ENCODE peak calls at places on chromosomes 7 and 10, in five cellular contexts. V, Y, I, O and J are unnamed samples.

GRCh38 chr7:29496355-29497020 is 67.1 kb upstream of the PRR15 start:
- DNase-seq in V (no peak), Y (no peak), I (no peak), O (no peak), J (no peak)

GRCh38 chr10:8060010-8060703 is 5.7 kb downstream of the GATA3 start:
- DNase-seq in V (no peak), Y (peak; percentile 19), I (no peak), O (no peak), J (no peak)

GRCh38 chr10:34522542-34522941 is 292.6 kb downstream of the PARD3 start:
- DNase-seq in V (no peak), Y (peak; percentile 36), I (no peak), O (peak; percentile 69), J (no peak)

GRCh38 chr7:158442260-158442659 is 145.4 kb downstream of the PTPRN2 start:
- DNase-seq in V (no peak), Y (peak; percentile 35), I (no peak), O (no peak), J (no peak)

GRCh38 chr7:155202106-155202871 is 95.4 kb upstream of the INSIG1 start:
- DNase-seq in V (no peak), Y (no peak), I (no peak), O (no peak), J (no peak)

GRCh38 chr10:35789996-35790395 is 147.9 kb upstream of the FZD8 start:
- DNase-seq in V (no peak), Y (no peak), I (no peak), O (no peak), J (no peak)

GRCh38 chr7:50684702-50685074 is 98.0 kb downstream of the GRB10 start:
- DNase-seq in V (no peak), Y (no peak), I (no peak), O (no peak), J (no peak)

GRCh38 chr7:47100815-47101435 is 481.0 kb downstream of the TNS3 start:
- DNase-seq in V (no peak), Y (peak; percentile 71), I (peak; percentile 89), O (peak; percentile 84), J (peak; percentile 75)

GRCh38 chr7:133770863-133771492 is 356.2 kb upstream of the LRGUK start:
- DNase-seq in V (no peak), Y (peak; percentile 13), I (peak; percentile 4), O (peak; percentile 9), J (no peak)

GRCh38 chr7:36617408-36617807 is 106.9 kb downstream of the AOAH start:
- DNase-seq in V (no peak), Y (no peak), I (no peak), O (no peak), J (no peak)

GRCh38 chr7:38929460-38930171 is 20.6 kb upstream of the VPS41 start:
- DNase-seq in V (no peak), Y (no peak), I (peak; percentile 84), O (peak; percentile 14), J (no peak)

GRCh38 chr7:149239345-149240143 is at the start of gene ZNF212:
- DNase-seq in V (peak; percentile 87), Y (peak; percentile 95), I (peak; percentile 97), O (peak; percentile 90), J (peak; percentile 94)

GRCh38 chr7:105309235-105310156 is 79.2 kb downstream of the SRPK2 start:
- DNase-seq in V (no peak), Y (no peak), I (no peak), O (no peak), J (no peak)

GRCh38 chr10:93616844-93617360 is 4.6 kb downstream of the PDE6C start:
- DNase-seq in V (no peak), Y (no peak), I (no peak), O (no peak), J (no peak)

GRCh38 chr7:50614721-50615518 is 49.7 kb upstream of the DDC start:
- DNase-seq in V (no peak), Y (peak; percentile 69), I (no peak), O (peak; percentile 7), J (no peak)

GRCh38 chr10:45000138-45000763 is 472 bp upstream of the ZNF22 start:
- DNase-seq in V (peak; percentile 46), Y (no peak), I (no peak), O (peak; percentile 90), J (no peak)

GRCh38 chr7:7739718-7740355 is 21.4 kb upstream of the RPA3 start:
- DNase-seq in V (no peak), Y (no peak), I (no peak), O (no peak), J (no peak)

DNA sequence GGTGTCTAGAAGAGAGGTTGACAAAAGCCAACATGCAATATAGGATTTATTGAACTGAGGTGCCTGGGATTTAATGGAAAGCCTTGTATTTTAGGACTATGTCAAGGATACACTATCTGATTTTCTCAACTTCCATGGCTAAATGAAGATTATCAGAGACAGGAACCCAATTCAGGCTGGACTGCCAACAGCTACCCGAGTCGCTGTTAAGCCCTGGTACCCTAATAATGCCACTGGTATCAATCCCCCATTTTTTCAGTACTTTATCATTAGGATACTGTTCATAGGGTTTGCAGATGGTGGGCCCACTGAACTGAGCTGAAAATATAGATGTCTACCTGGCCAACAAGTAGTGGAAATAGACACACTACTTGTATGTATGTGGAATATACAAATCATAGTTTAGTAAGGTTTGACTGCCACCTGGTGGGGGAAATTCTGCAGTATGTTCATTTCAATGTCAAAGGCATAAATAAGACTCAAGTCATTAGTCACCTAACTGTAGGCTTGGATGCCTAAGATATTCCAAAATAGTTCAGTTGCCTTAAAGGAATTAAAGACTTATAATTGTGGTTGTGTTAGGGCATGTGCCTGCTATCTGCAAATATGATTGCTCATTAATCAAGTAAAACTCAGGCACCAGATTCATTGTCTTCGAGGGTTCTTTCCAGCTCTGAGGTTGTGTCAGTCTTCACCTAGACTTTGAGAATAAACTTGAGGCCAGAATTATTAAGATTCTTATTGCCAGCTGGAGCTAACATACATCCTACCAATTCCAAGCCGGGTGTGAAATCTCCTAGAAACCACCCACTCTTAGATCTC is 34.1 kb upstream of the NOBOX start:
- DNase-seq in V (peak; percentile 37), Y (peak; percentile 88), I (peak; percentile 76), O (peak; percentile 84), J (peak; percentile 64)
- TF ChIP-seq CTCF in V (no peak), Y (peak; percentile 77), I (peak; percentile 64), O (peak; percentile 63), J (peak; percentile 67)

GRCh38 chr7:71472962-71473361 is 341.0 kb downstream of the GALNT17 start:
- DNase-seq in V (no peak), Y (no peak), I (no peak), O (no peak), J (no peak)
- TF ChIP-seq CTCF in V (no peak), Y (no peak), I (no peak), O (no peak), J (no peak)

GRCh38 chr10:74032900-74033655 is 35.2 kb downstream of the VCL start:
- DNase-seq in V (no peak), Y (no peak), I (no peak), O (no peak), J (no peak)

GRCh38 chr10:74036474-74036873 is 38.6 kb downstream of the VCL start:
- DNase-seq in V (no peak), Y (no peak), I (no peak), O (no peak), J (no peak)

GRCh38 chr10:74033724-74034123 is 35.8 kb downstream of the VCL start:
- DNase-seq in V (no peak), Y (no peak), I (no peak), O (no peak), J (no peak)

GRCh38 chr10:74034301-74034700 is 36.4 kb downstream of the VCL start:
- DNase-seq in V (no peak), Y (no peak), I (no peak), O (no peak), J (no peak)

DNA sequence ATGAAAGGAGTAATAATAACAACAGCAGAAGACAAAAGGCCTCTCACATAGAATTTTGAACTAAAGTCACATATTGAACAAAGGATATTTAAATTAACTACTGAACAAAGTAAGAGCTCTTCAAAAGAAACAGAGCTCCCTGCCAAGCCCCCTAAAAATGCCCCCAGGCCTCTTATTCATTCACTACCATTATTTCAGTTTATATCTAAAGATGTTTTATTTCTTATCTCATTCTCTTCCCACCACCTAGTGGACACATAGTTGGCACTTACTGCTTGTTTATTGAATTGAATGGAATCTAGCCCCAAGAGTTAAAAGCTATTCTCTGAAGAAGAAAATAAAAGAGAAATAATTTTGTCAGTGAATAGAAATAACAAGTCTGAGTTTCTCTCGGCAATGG is 37.4 kb downstream of the VCL start:
- DNase-seq in V (no peak), Y (no peak), I (no peak), O (peak; percentile 33), J (no peak)
- TF ChIP-seq CTCF in V (no peak), Y (peak; percentile 12), I (no peak), O (peak; percentile 17), J (no peak)

DNA sequence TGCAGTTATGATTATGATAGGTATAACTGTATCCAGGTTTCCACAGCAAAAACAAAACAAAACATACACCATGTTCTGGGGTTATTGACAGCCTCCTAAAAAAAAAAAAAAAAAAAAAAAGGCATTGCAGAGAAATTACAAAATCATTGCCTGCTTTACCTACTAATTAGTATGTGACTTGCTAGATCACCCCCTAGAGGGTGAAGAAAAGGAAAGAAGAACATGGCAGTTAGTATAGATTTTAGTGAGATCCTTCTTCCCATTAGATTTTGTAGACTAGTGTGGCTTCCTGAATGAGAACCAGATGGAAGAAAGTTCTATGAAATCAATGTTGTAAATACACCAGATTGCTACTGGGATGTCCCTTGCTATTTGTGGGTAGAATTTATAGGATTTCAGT is 24.0 kb upstream of the AGBL3 start:
- DNase-seq in V (no peak), Y (no peak), I (no peak), O (no peak), J (no peak)
- TF ChIP-seq CTCF in V (no peak), Y (no peak), I (no peak), O (no peak), J (no peak)